ENCODE peak calls at places on chromosomes 7 and 10, in nine cellular contexts. D is fibroblast of lung, L is endodermal cell, A is K562, V is IMR-90, G is H1, Q is neuronal stem cell, C is neural progenitor cell, W is PC-3. F is an unnamed sample. For H3K36me3, the result is how much of the 10 kb centered on the place peaks cover.

GRCh38 chr7:137626469-137627067 is 220.2 kb downstream of the DGKI start:
- DNase-seq in D (peak), G (peak), C (peak), Q (peak), W (peak), L (peak), V (peak), A (peak), F (peak)

GRCh38 chr7:150842018-150842417 is 10.3 kb upstream of the AOC1 start:
- DNase-seq in C (no peak), L (no peak), D (no peak), G (no peak), Q (no peak), A (no peak), W (no peak), V (no peak), F (no peak)

GRCh38 chr7:22572292-22572691 is 72.3 kb upstream of the STEAP1B start:
- DNase-seq in L (no peak), D (peak), V (no peak), G (no peak), Q (no peak), C (no peak), W (peak), A (no peak), F (peak)

GRCh38 chr10:70274643-70275042 is 9.2 kb downstream of the NPFFR1 start:
- DNase-seq in L (no peak), A (no peak), C (no peak), V (peak), Q (no peak), W (no peak), G (no peak), D (peak), F (peak)

GRCh38 chr10:68196707-68197106 is 35.2 kb downstream of the ATOH7 start:
- DNase-seq in L (no peak), G (no peak), W (no peak), A (no peak), C (no peak), V (no peak), Q (no peak), D (no peak), F (no peak)

GRCh38 chr7:130205084-130205947 is at the start of gene TMEM209:
- DNase-seq in G (peak), C (peak), Q (peak), L (peak), W (peak), V (peak), A (peak), D (peak), F (peak)

GRCh38 chr10:100529473-100530298 is at the start of gene NDUFB8:
- DNase-seq in L (peak), D (peak), V (peak), G (peak), A (peak), W (peak), Q (peak), C (peak), F (peak)

GRCh38 chr10:120949511-120950102 is 98.4 kb downstream of the WDR11 start:
- DNase-seq in V (no peak), Q (no peak), C (peak), D (peak), L (peak), G (peak), W (no peak), A (no peak), F (peak)

GRCh38 chr10:43585981-43586738 is 11.7 kb upstream of the ZNF239 start:
- DNase-seq in V (no peak), G (no peak), C (no peak), W (peak), D (no peak), A (no peak), L (no peak), Q (no peak), F (no peak)

GRCh38 chr7:75813084-75813483 is 522 bp downstream of the CCL24 start:
- DNase-seq in G (no peak), C (no peak), A (no peak), W (no peak), V (peak), D (peak), L (no peak), Q (no peak), F (no peak)

GRCh38 chr10:79354141-79354540 is 6.9 kb downstream of the PPIF start:
- DNase-seq in V (no peak), L (no peak), A (no peak), Q (no peak), C (no peak), D (no peak), W (no peak), G (no peak), F (no peak)

GRCh38 chr10:79354615-79355014 is 7.3 kb downstream of the PPIF start:
- DNase-seq in Q (no peak), C (no peak), A (no peak), L (no peak), D (no peak), V (no peak), G (no peak), W (no peak), F (no peak)

GRCh38 chr10:79355420-79356010 is 8.2 kb downstream of the PPIF start:
- DNase-seq in D (no peak), G (peak), Q (no peak), C (no peak), L (no peak), V (no peak), W (no peak), A (no peak), F (no peak)

GRCh38 chr10:79357180-79357579 is 9.9 kb downstream of the PPIF start:
- DNase-seq in V (no peak), D (no peak), A (no peak), Q (no peak), L (no peak), G (peak), C (no peak), W (peak), F (no peak)

GRCh38 chr10:79356104-79356503 is 8.8 kb downstream of the PPIF start:
- DNase-seq in V (no peak), D (no peak), Q (no peak), G (peak), W (no peak), A (no peak), L (no peak), C (no peak), F (no peak)
- H3K36me3 ChIP-seq in V (under half), D (under half), Q (under half), G (under half), W (half or more), A (under half), L (under half), C (under half), F (half or more)

GRCh38 chr10:114686013-114686412 is 27.9 kb upstream of the ABLIM1 start:
- DNase-seq in A (no peak), W (peak), L (no peak), V (no peak), C (no peak), G (no peak), Q (no peak), D (no peak), F (no peak)

GRCh38 chr10:114685456-114685855 is 27.4 kb upstream of the ABLIM1 start:
- DNase-seq in D (no peak), C (no peak), V (no peak), L (no peak), W (no peak), Q (no peak), A (no peak), G (no peak), F (no peak)

GRCh38 chr10:114684085-114684821 is 26.2 kb upstream of the ABLIM1 start:
- DNase-seq in W (peak), Q (no peak), G (no peak), V (peak), A (no peak), D (peak), C (no peak), L (no peak), F (peak)

GRCh38 chr10:114684822-114685209 is 26.7 kb upstream of the ABLIM1 start:
- DNase-seq in Q (no peak), W (peak), A (no peak), V (peak), D (peak), L (no peak), C (no peak), G (no peak), F (peak)

DNA sequence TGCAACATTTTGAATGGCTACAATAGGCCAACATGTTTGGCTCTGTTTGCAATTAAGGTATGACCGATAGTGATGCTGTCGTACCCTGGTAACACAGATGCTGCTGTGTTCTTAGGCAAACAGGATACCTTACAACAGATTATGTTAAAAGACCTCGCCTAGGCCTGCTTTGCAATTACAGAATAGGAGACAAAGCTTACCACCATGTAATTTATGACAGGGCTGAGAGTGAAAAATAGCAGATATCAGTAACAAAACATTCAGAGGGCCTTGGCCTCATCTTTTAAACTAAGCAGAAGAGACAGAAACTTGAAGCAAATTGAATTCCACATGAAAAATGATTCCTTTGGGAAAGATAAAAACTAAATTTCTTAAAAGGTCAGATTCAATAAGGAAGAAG is 29.4 kb upstream of the ABLIM1 start:
- DNase-seq in W (no peak), L (no peak), G (no peak), C (no peak), A (no peak), Q (no peak), V (no peak), D (no peak), F (no peak)
- H3K4me3 ChIP-seq in W (no peak), L (no peak), G (no peak), C (no peak), A (no peak), Q (no peak), V (no peak), D (no peak), F (no peak)

GRCh38 chr7:112176241-112176640 is 30.0 kb downstream of the DOCK4 start:
- DNase-seq in D (no peak), C (no peak), V (no peak), Q (no peak), A (no peak), G (no peak), L (no peak), W (no peak), F (no peak)
- H3K9ac ChIP-seq in D (no peak), C (no peak), V (no peak), Q (no peak), A (no peak), G (no peak), L (no peak), W (no peak), F (no peak)

GRCh38 chr7:17879075-17879661 is 61.1 kb downstream of the SNX13 start:
- DNase-seq in Q (no peak), D (no peak), G (no peak), W (no peak), C (no peak), V (no peak), A (no peak), L (no peak), F (no peak)

GRCh38 chr7:17882685-17883084 is 57.6 kb downstream of the SNX13 start:
- DNase-seq in D (no peak), W (no peak), A (no peak), V (no peak), L (no peak), G (no peak), Q (no peak), C (peak), F (no peak)

GRCh38 chr7:17878621-17879020 is 61.7 kb downstream of the SNX13 start:
- DNase-seq in G (no peak), L (no peak), D (no peak), V (no peak), A (no peak), C (no peak), Q (no peak), W (no peak), F (no peak)
- H3K36me3 ChIP-seq in G (under half), L (under half), D (under half), V (under half), A (under half), C (under half), Q (under half), W (under half), F (under half)

GRCh38 chr10:74293686-74294365 is 142.8 kb downstream of the ADK start:
- DNase-seq in A (no peak), C (no peak), W (peak), V (peak), Q (no peak), L (no peak), D (peak), G (no peak), F (peak)
- H3K4me3 ChIP-seq in A (no peak), C (no peak), W (peak), V (no peak), Q (no peak), L (no peak), D (no peak), G (no peak), F (peak)

DNA sequence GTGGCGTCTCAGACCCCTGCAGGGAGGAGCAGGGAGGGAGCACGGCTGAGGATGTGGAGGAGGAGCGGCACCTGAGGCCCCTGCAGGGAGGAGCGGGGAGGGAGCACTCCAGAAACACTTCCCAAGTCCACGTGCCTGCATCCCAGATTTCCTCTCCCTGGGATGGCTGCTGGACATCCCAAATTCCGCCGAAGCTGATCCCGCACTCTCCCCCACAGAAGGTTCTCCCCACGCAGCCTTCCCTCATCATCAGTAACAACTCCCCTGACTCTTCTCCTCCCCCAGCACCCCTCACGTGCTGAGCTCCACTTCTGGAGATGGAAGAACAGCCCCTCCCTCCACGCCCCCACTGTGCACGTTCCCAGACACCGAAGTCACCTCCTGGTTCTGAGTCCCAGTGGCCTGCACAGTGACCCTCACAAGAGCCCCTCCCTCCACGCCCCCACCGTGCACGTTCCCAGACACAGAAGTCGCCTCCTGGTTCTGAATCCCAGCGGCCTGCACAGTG is 17.8 kb upstream of the FOXL3 start:
- DNase-seq in C (no peak), D (no peak), G (no peak), A (no peak), L (no peak), Q (no peak), W (no peak), V (no peak), F (no peak)
- H3K9ac ChIP-seq in C (no peak), D (no peak), G (no peak), A (no peak), L (no peak), Q (no peak), W (no peak), V (no peak), F (no peak)

GRCh38 chr10:13801907-13802288 is 215.1 kb downstream of the PRPF18 start:
- DNase-seq in V (no peak), L (no peak), C (no peak), A (no peak), Q (no peak), W (no peak), G (no peak), D (no peak), F (no peak)

GRCh38 chr10:13795653-13796555 is 209.1 kb downstream of the PRPF18 start:
- DNase-seq in W (no peak), A (no peak), Q (no peak), G (no peak), C (no peak), V (no peak), D (no peak), L (no peak), F (no peak)

GRCh38 chr10:13794982-13795381 is 208.2 kb downstream of the PRPF18 start:
- DNase-seq in Q (no peak), A (no peak), C (no peak), L (no peak), W (no peak), D (no peak), V (no peak), G (no peak), F (no peak)

GRCh38 chr10:13801156-13801906 is 214.6 kb downstream of the PRPF18 start:
- DNase-seq in W (no peak), D (no peak), Q (no peak), G (no peak), C (no peak), V (no peak), L (no peak), A (no peak), F (no peak)

DNA sequence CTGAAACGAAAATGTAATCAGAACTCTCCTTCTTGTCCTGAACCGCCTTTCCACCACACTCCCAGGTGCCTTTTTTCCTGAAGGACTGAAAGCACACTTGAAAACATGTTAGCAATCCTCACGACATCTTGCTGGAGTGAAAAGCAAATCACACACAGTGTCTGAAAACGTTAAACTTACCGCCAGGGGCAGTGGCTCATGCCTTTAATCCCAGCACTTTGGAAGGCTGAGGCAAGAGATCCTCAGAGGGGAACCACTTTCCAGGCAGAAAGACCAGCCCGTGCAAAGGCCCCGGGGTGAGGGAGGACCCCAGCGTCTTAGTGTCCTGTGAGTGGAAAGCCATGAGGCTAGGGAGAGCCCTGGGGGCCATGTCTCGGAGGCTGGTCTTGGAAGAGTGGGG is 210.4 kb downstream of the PRPF18 start:
- DNase-seq in C (no peak), G (no peak), A (no peak), L (no peak), V (no peak), D (no peak), Q (no peak), W (no peak), F (no peak)
- H3K36me3 ChIP-seq in C (under half), G (under half), A (under half), L (under half), V (under half), D (under half), Q (under half), W (under half), F (half or more)

GRCh38 chr7:92359801-92360200 is 87.5 kb upstream of the GATAD1 start:
- DNase-seq in A (no peak), D (peak), G (no peak), Q (no peak), L (no peak), V (peak), W (no peak), C (no peak), F (peak)
- H3K4me3 ChIP-seq in A (no peak), D (no peak), G (no peak), Q (no peak), L (no peak), V (no peak), W (no peak), C (no peak), F (no peak)

GRCh38 chr7:3033581-3033980 is 10.1 kb downstream of the CARD11 start:
- DNase-seq in C (no peak), L (no peak), W (no peak), Q (no peak), G (no peak), A (no peak), D (no peak), V (no peak), F (no peak)
- H3K9ac ChIP-seq in C (no peak), L (no peak), W (no peak), Q (no peak), G (no peak), A (no peak), D (no peak), V (no peak), F (no peak)

GRCh38 chr10:61951144-61951483 is 49.6 kb downstream of the ARID5B start:
- DNase-seq in C (no peak), A (no peak), Q (no peak), G (no peak), L (no peak), V (no peak), W (no peak), D (no peak), F (no peak)
- H3K36me3 ChIP-seq in C (under half), A (under half), Q (under half), G (under half), L (under half), V (under half), W (under half), D (under half), F (under half)